ENCODE peak calls at places on chromosomes 5 and 9, in eight cellular contexts. I is SW480, C is cardiac muscle cell, L is EH, U is left kidney, T is DMS79 treated with DMSO at 0.1 percent for 48 hours, A is NCI-H1694, M is GM04503. V is an unnamed sample.

GRCh38 chr5:112933651-112934365 is 11.8 kb upstream of the REEP5 start:
- DNase-seq in I (no peak), C (no peak), L (peak), U (no peak), T (no peak), A (no peak), M (peak), V (no peak)

GRCh38 chr5:109705596-109705995 is 15.9 kb downstream of the MAN2A1 start:
- DNase-seq in I (no peak), C (no peak), L (peak), U (no peak), T (no peak), A (no peak), M (no peak), V (no peak)

GRCh38 chr9:127698985-127699670 is 7.7 kb upstream of the CFAP157 start:
- DNase-seq in I (peak), C (peak), L (peak), U (peak), T (no peak), A (no peak), M (peak), V (peak)

GRCh38 chr5:80275347-80275746 is 19.5 kb upstream of the SERINC5 start:
- DNase-seq in I (peak), C (peak), L (peak), U (peak), T (peak), A (peak), M (no peak), V (peak)

GRCh38 chr5:97752871-97753270 is 569.8 kb upstream of the RIOK2 start:
- DNase-seq in I (no peak), C (no peak), L (no peak), U (no peak), T (no peak), A (no peak), M (no peak), V (no peak)

GRCh38 chr5:139104577-139105271 is 93.4 kb downstream of the SIL1 start:
- DNase-seq in I (no peak), C (no peak), L (peak), U (peak), T (peak), A (peak), M (peak), V (no peak)

GRCh38 chr5:137605377-137605776 is 106.3 kb upstream of the SPOCK1 start:
- DNase-seq in I (peak), C (peak), L (peak), U (peak), T (peak), A (peak), M (no peak), V (no peak)

GRCh38 chr5:93461751-93462150 is 119.3 kb downstream of the NR2F1-AS1 start:
- DNase-seq in I (no peak), C (no peak), L (peak), U (no peak), T (no peak), A (no peak), M (peak), V (no peak)

GRCh38 chr9:133112361-133113026 is 8.5 kb downstream of the RALGDS start:
- DNase-seq in I (no peak), C (no peak), L (no peak), U (no peak), T (no peak), A (no peak), M (no peak), V (no peak)

GRCh38 chr5:27315541-27316282 is 277.3 kb upstream of the CDH9 start:
- DNase-seq in I (peak), C (no peak), L (peak), U (no peak), T (no peak), A (no peak), M (no peak), V (no peak)

GRCh38 chr9:16119861-16120641 is 567.2 kb downstream of the CCDC171 start:
- DNase-seq in I (no peak), C (no peak), L (peak), U (peak), T (no peak), A (no peak), M (peak), V (no peak)

GRCh38 chr9:104748359-104749031 is 1.0 kb downstream of the NIPSNAP3A start:
- DNase-seq in I (no peak), C (no peak), L (peak), U (peak), T (no peak), A (peak), M (no peak), V (no peak)

GRCh38 chr9:21265421-21266189 is 25.8 kb upstream of the IFNA14 start:
- DNase-seq in I (no peak), C (no peak), L (no peak), U (no peak), T (peak), A (no peak), M (no peak), V (no peak)

GRCh38 chr9:98834386-98834785 is 26.9 kb downstream of the GALNT12 start:
- DNase-seq in I (no peak), C (no peak), L (no peak), U (no peak), T (no peak), A (no peak), M (no peak), V (no peak)

GRCh38 chr5:57824047-57824446 is 341.4 kb upstream of the ACTBL2 start:
- DNase-seq in I (peak), C (no peak), L (peak), U (no peak), T (no peak), A (no peak), M (peak), V (peak)

GRCh38 chr9:21334603-21334968 is 618 bp downstream of the KLHL9 start:
- DNase-seq in I (no peak), C (no peak), L (no peak), U (no peak), T (no peak), A (no peak), M (no peak), V (no peak)

GRCh38 chr5:3518057-3518456 is 77.6 kb upstream of the IRX1 start:
- DNase-seq in I (no peak), C (no peak), L (no peak), U (no peak), T (no peak), A (no peak), M (no peak), V (no peak)

GRCh38 chr9:131709741-131710499 is 30.0 kb downstream of the RAPGEF1 start:
- DNase-seq in I (no peak), C (no peak), L (peak), U (no peak), T (no peak), A (no peak), M (peak), V (no peak)

GRCh38 chr9:74573792-74574191 is 76.7 kb downstream of the RORB start:
- DNase-seq in I (no peak), C (no peak), L (no peak), U (peak), T (no peak), A (no peak), M (no peak), V (no peak)

GRCh38 chr9:89435315-89435823 is 62.5 kb downstream of the SEMA4D start:
- DNase-seq in I (peak), C (no peak), L (no peak), U (peak), T (no peak), A (no peak), M (no peak), V (peak)

V was measured in Calu3.